ENCODE peak calls at places on chromosomes 5 and 9, in eight cellular contexts. One of them, this sample, is unnamed.

GRCh38 chr9:121860213-121860612 is 208.8 kb downstream of the DAB2IP start:
- DNase-seq in esophagus squamous epithelium: no peak
- DNase-seq in IMR-90: no peak
- DNase-seq in GM12878: no peak
- DNase-seq in sigmoid colon: no peak
- DNase-seq in lower leg skin: no peak
- DNase-seq in endothelial cell of umbilical vein: no peak
- DNase-seq in transverse colon: no peak
- DNase-seq in this sample: no peak

GRCh38 chr5:75274486-75274885 is 37.8 kb upstream of the ANKRD31 start:
- DNase-seq in lower leg skin: no peak
- DNase-seq in endothelial cell of umbilical vein: no peak
- DNase-seq in sigmoid colon: no peak
- DNase-seq in transverse colon: no peak
- DNase-seq in GM12878: no peak
- DNase-seq in IMR-90: no peak
- DNase-seq in esophagus squamous epithelium: no peak
- DNase-seq in this sample: no peak

GRCh38 chr5:82163459-82164108 is 114.6 kb downstream of the RPS23 start:
- DNase-seq in transverse colon: no peak
- DNase-seq in esophagus squamous epithelium: no peak
- DNase-seq in lower leg skin: no peak
- DNase-seq in IMR-90: peak; percentile 43
- DNase-seq in sigmoid colon: no peak
- DNase-seq in GM12878: no peak
- DNase-seq in endothelial cell of umbilical vein: peak; percentile 36
- DNase-seq in this sample: no peak

GRCh38 chr5:137833463-137833862 is 34.2 kb upstream of the MYOT start:
- DNase-seq in transverse colon: no peak
- DNase-seq in GM12878: no peak
- DNase-seq in sigmoid colon: no peak
- DNase-seq in IMR-90: peak; percentile 47
- DNase-seq in lower leg skin: no peak
- DNase-seq in esophagus squamous epithelium: no peak
- DNase-seq in endothelial cell of umbilical vein: no peak
- DNase-seq in this sample: no peak

GRCh38 chr5:40587284-40587882 is 92.3 kb upstream of the PTGER4 start:
- DNase-seq in endothelial cell of umbilical vein: no peak
- DNase-seq in sigmoid colon: no peak
- DNase-seq in lower leg skin: no peak
- DNase-seq in esophagus squamous epithelium: no peak
- DNase-seq in transverse colon: no peak
- DNase-seq in GM12878: no peak
- DNase-seq in IMR-90: peak; percentile 37
- DNase-seq in this sample: no peak

GRCh38 chr5:117690603-117691002 is 1116.0 kb upstream of the SEMA6A start:
- DNase-seq in endothelial cell of umbilical vein: no peak
- DNase-seq in sigmoid colon: no peak
- DNase-seq in esophagus squamous epithelium: no peak
- DNase-seq in lower leg skin: no peak
- DNase-seq in transverse colon: no peak
- DNase-seq in IMR-90: no peak
- DNase-seq in GM12878: no peak
- DNase-seq in this sample: no peak

GRCh38 chr9:132630811-132631210 is 39.0 kb downstream of the DDX31 start:
- DNase-seq in esophagus squamous epithelium: no peak
- DNase-seq in transverse colon: no peak
- DNase-seq in lower leg skin: no peak
- DNase-seq in GM12878: no peak
- DNase-seq in IMR-90: no peak
- DNase-seq in endothelial cell of umbilical vein: no peak
- DNase-seq in sigmoid colon: no peak
- DNase-seq in this sample: no peak

GRCh38 chr5:150619359-150620230 is 20.9 kb upstream of the SYNPO start:
- DNase-seq in GM12878: no peak
- DNase-seq in transverse colon: no peak
- DNase-seq in esophagus squamous epithelium: no peak
- DNase-seq in endothelial cell of umbilical vein: peak; percentile 71
- DNase-seq in sigmoid colon: no peak
- DNase-seq in IMR-90: peak; percentile 87
- DNase-seq in lower leg skin: no peak
- DNase-seq in this sample: no peak

GRCh38 chr5:58459276-58459859 is 518 bp downstream of the PLK2 start:
- DNase-seq in esophagus squamous epithelium: no peak
- DNase-seq in endothelial cell of umbilical vein: peak; percentile 46
- DNase-seq in lower leg skin: peak; percentile 34
- DNase-seq in transverse colon: peak; percentile 29
- DNase-seq in GM12878: no peak
- DNase-seq in sigmoid colon: peak; percentile 75
- DNase-seq in IMR-90: peak; percentile 38
- DNase-seq in this sample: peak; percentile 25

GRCh38 chr5:9183306-9183705 is 362.6 kb downstream of the SEMA5A start:
- DNase-seq in sigmoid colon: no peak
- DNase-seq in GM12878: no peak
- DNase-seq in IMR-90: no peak
- DNase-seq in transverse colon: no peak
- DNase-seq in endothelial cell of umbilical vein: no peak
- DNase-seq in lower leg skin: no peak
- DNase-seq in esophagus squamous epithelium: no peak
- DNase-seq in this sample: no peak

GRCh38 chr5:88665750-88666215 is 217.2 kb downstream of the MEF2C start:
- DNase-seq in esophagus squamous epithelium: no peak
- DNase-seq in lower leg skin: no peak
- DNase-seq in IMR-90: no peak
- DNase-seq in GM12878: no peak
- DNase-seq in sigmoid colon: no peak
- DNase-seq in endothelial cell of umbilical vein: no peak
- DNase-seq in transverse colon: no peak
- DNase-seq in this sample: no peak

GRCh38 chr9:16290169-16290568 is 580.3 kb downstream of the BNC2 start:
- DNase-seq in esophagus squamous epithelium: no peak
- DNase-seq in GM12878: peak; percentile 43
- DNase-seq in lower leg skin: no peak
- DNase-seq in transverse colon: no peak
- DNase-seq in sigmoid colon: no peak
- DNase-seq in IMR-90: no peak
- DNase-seq in endothelial cell of umbilical vein: no peak
- DNase-seq in this sample: no peak

GRCh38 chr5:5883562-5883961 is 461.1 kb downstream of the ICE1 start:
- DNase-seq in transverse colon: no peak
- DNase-seq in esophagus squamous epithelium: no peak
- DNase-seq in sigmoid colon: no peak
- DNase-seq in endothelial cell of umbilical vein: no peak
- DNase-seq in GM12878: no peak
- DNase-seq in lower leg skin: no peak
- DNase-seq in IMR-90: no peak
- DNase-seq in this sample: no peak

GRCh38 chr9:136705564-136705963 is 6.8 kb upstream of the DIPK1B start:
- DNase-seq in IMR-90: peak; percentile 47
- DNase-seq in esophagus squamous epithelium: no peak
- DNase-seq in GM12878: no peak
- DNase-seq in transverse colon: no peak
- DNase-seq in endothelial cell of umbilical vein: no peak
- DNase-seq in lower leg skin: no peak
- DNase-seq in sigmoid colon: no peak
- DNase-seq in this sample: no peak

GRCh38 chr5:180532268-180532667 is 38.1 kb downstream of the CNOT6 start:
- DNase-seq in transverse colon: no peak
- DNase-seq in sigmoid colon: no peak
- DNase-seq in GM12878: no peak
- DNase-seq in esophagus squamous epithelium: no peak
- DNase-seq in endothelial cell of umbilical vein: no peak
- DNase-seq in lower leg skin: no peak
- DNase-seq in IMR-90: no peak
- DNase-seq in this sample: no peak
- TF ChIP-seq POLR2A in transverse colon: no peak
- TF ChIP-seq POLR2A in sigmoid colon: no peak
- TF ChIP-seq POLR2A in GM12878: no peak
- TF ChIP-seq POLR2A in esophagus squamous epithelium: no peak
- TF ChIP-seq POLR2A in endothelial cell of umbilical vein: no peak
- TF ChIP-seq POLR2A in lower leg skin: no peak
- TF ChIP-seq POLR2A in IMR-90: no peak
- TF ChIP-seq POLR2A in this sample: no peak

DNA sequence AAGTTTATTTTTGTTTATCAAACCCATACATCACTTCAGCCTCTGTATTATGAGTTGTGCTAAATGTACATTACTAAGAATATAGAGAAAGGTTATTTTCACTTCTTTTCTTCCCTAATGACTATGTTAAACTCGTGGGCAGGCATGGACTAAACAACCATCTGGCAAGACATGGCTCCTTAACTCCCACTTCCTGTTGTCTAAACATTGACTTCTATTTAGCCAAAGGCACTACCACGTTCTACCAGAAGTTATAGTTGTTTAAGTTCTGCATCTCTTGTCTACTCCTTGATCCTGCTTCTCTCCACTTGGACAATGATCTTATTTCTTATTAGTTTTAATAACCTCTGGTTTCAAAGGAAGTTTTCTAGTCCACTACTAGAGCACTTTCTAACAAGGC is 136.1 kb downstream of the MACIR start:
- DNase-seq in IMR-90: no peak
- DNase-seq in esophagus squamous epithelium: no peak
- DNase-seq in sigmoid colon: no peak
- DNase-seq in endothelial cell of umbilical vein: no peak
- DNase-seq in GM12878: no peak
- DNase-seq in transverse colon: no peak
- DNase-seq in lower leg skin: no peak
- DNase-seq in this sample: no peak
- TF ChIP-seq POLR2A in IMR-90: no peak
- TF ChIP-seq POLR2A in esophagus squamous epithelium: no peak
- TF ChIP-seq POLR2A in sigmoid colon: no peak
- TF ChIP-seq POLR2A in endothelial cell of umbilical vein: no peak
- TF ChIP-seq POLR2A in GM12878: no peak
- TF ChIP-seq POLR2A in transverse colon: no peak
- TF ChIP-seq POLR2A in lower leg skin: no peak
- TF ChIP-seq POLR2A in this sample: no peak

DNA sequence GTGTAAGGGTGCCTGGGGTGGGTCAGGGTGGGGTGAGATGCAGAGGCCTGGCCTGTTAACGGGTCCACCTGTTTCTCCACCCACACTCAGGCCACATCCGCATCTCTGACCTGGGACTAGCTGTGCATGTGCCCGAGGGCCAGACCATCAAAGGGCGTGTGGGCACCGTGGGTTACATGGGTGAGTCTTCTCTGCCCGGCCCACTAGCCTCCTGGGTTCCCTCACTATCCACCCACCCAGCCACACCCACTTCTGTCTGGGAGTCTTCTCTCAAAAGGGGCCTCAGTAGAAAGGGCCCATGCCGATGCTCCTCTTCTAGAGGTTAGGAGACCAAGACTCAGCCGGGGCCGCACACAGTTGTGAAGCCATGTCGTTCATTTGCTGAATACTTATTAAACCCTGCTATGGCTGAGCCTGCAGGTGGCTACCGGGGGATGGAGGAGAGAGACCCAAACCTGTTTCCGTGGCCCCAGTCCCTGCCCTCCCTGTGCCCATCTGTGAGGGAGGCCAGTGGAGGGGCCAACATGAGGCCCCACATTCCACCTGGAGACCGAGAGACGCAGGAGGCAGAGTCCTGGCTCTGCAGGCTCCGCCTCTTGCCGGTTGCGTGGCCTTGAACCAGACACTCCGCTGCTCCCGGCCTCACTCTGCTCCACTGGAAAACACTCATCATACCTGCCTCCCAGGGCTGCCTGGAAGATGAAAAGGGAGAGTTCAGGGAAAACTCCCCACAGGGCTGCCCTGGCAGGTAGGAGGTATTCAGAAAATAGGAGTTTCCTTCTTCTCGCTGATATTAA is 8.7 kb downstream of the GRK6 start:
- DNase-seq in IMR-90: no peak
- DNase-seq in sigmoid colon: no peak
- DNase-seq in endothelial cell of umbilical vein: no peak
- DNase-seq in esophagus squamous epithelium: no peak
- DNase-seq in transverse colon: no peak
- DNase-seq in lower leg skin: no peak
- DNase-seq in GM12878: no peak
- DNase-seq in this sample: no peak
- TF ChIP-seq POLR2A in IMR-90: no peak
- TF ChIP-seq POLR2A in sigmoid colon: no peak
- TF ChIP-seq POLR2A in endothelial cell of umbilical vein: no peak
- TF ChIP-seq POLR2A in esophagus squamous epithelium: no peak
- TF ChIP-seq POLR2A in transverse colon: no peak
- TF ChIP-seq POLR2A in lower leg skin: no peak
- TF ChIP-seq POLR2A in GM12878: no peak
- TF ChIP-seq POLR2A in this sample: no peak

GRCh38 chr9:130451509-130452388 is 7.0 kb downstream of the ASS1 start:
- DNase-seq in esophagus squamous epithelium: no peak
- DNase-seq in sigmoid colon: peak; percentile 97
- DNase-seq in IMR-90: peak; percentile 95
- DNase-seq in endothelial cell of umbilical vein: peak; percentile 93
- DNase-seq in GM12878: no peak
- DNase-seq in transverse colon: peak; percentile 87
- DNase-seq in lower leg skin: peak; percentile 56
- DNase-seq in this sample: peak; percentile 69
- TF ChIP-seq POLR2A in esophagus squamous epithelium: no peak
- TF ChIP-seq POLR2A in sigmoid colon: no peak
- TF ChIP-seq POLR2A in IMR-90: no peak
- TF ChIP-seq POLR2A in endothelial cell of umbilical vein: no peak
- TF ChIP-seq POLR2A in GM12878: no peak
- TF ChIP-seq POLR2A in transverse colon: peak; percentile 20
- TF ChIP-seq POLR2A in lower leg skin: no peak
- TF ChIP-seq POLR2A in this sample: no peak

GRCh38 chr5:55151923-55152842 is 7.8 kb upstream of the GPX8 start:
- DNase-seq in esophagus squamous epithelium: no peak
- DNase-seq in GM12878: no peak
- DNase-seq in transverse colon: no peak
- DNase-seq in IMR-90: peak; percentile 84
- DNase-seq in lower leg skin: peak; percentile 43
- DNase-seq in sigmoid colon: no peak
- DNase-seq in endothelial cell of umbilical vein: peak; percentile 40
- DNase-seq in this sample: no peak
- TF ChIP-seq POLR2A in esophagus squamous epithelium: no peak
- TF ChIP-seq POLR2A in GM12878: no peak
- TF ChIP-seq POLR2A in transverse colon: no peak
- TF ChIP-seq POLR2A in IMR-90: no peak
- TF ChIP-seq POLR2A in lower leg skin: no peak
- TF ChIP-seq POLR2A in sigmoid colon: no peak
- TF ChIP-seq POLR2A in endothelial cell of umbilical vein: no peak
- TF ChIP-seq POLR2A in this sample: no peak

This sample was measured in tibial nerve.